ENCODE peak calls at places on chromosome 12, in five cellular contexts. R is COR-L47, C is cardiac fibroblast, A is activated gamma-delta T cell, G is non-pigmented ciliary epithelial cell. H is an unnamed sample.

GRCh38 chr12:92745874-92746553 is 43.2 kb downstream of the PLEKHG7 start:
- DNase-seq in R (no peak), C (peak), A (no peak), G (peak), H (no peak)

GRCh38 chr12:67482751-67483661 is 165.5 kb upstream of the DYRK2 start:
- DNase-seq in R (peak), C (peak), A (no peak), G (no peak), H (peak)

GRCh38 chr12:89899651-89900050 is 191.0 kb upstream of the ATP2B1 start:
- DNase-seq in R (no peak), C (no peak), A (no peak), G (no peak), H (no peak)

GRCh38 chr12:107263980-107264379 is 170.6 kb upstream of the CRY1 start:
- DNase-seq in R (no peak), C (no peak), A (no peak), G (no peak), H (no peak)

GRCh38 chr12:69415471-69416275 is 54.5 kb upstream of the FRS2 start:
- DNase-seq in R (no peak), C (peak), A (no peak), G (peak), H (peak)

GRCh38 chr12:188910-189621 is 24.9 kb downstream of the SLC6A12 start:
- DNase-seq in R (no peak), C (peak), A (no peak), G (no peak), H (no peak)

GRCh38 chr12:119206348-119207075 is 27.8 kb downstream of the HSPB8 start:
- DNase-seq in R (no peak), C (no peak), A (no peak), G (no peak), H (no peak)

GRCh38 chr12:49672351-49673181 is 34.6 kb downstream of the FMNL3 start:
- DNase-seq in R (no peak), C (no peak), A (no peak), G (no peak), H (no peak)

GRCh38 chr12:79617696-79618095 is 73.1 kb downstream of the PAWR start:
- DNase-seq in R (no peak), C (no peak), A (no peak), G (no peak), H (no peak)

GRCh38 chr12:124543591-124544310 is 23.7 kb downstream of the NCOR2 start:
- DNase-seq in R (peak), C (no peak), A (no peak), G (no peak), H (peak)

GRCh38 chr12:63915105-63915830 is 70.8 kb downstream of the SRGAP1 start:
- DNase-seq in R (no peak), C (peak), A (no peak), G (no peak), H (no peak)

H was measured in NCI-H1417.